ENCODE peak calls at places on chromosome 1, in seven cellular contexts. U is naive thymus-derived CD8-positive, alpha-beta T cell; T is stimulated activated naive CD8-positive, alpha-beta T cell treated with anti-CD3 and anti-CD28 coated beads, Interleukin-15, Interleukin-2, amounts not matched to agents 100 U/mL and 50 U/mL, for 24 hours; Z is left cardiac atrium; R is PC-3; L is body of pancreas; P is RWPE2. H is an unnamed sample.

GRCh38 chr1:46616277-46617107 is at the start of gene MOB3C:
- ATAC-seq in U (peak), T (peak), Z (peak), R (peak), L (peak), P (peak), H (peak)

GRCh38 chr1:928825-929661 is 5.3 kb downstream of the SAMD11 start:
- ATAC-seq in U (no peak), T (no peak), Z (no peak), R (no peak), L (no peak), P (no peak), H (no peak)

GRCh38 chr1:96559707-96560588 is 161.6 kb upstream of the PTBP2 start:
- ATAC-seq in U (no peak), T (no peak), Z (no peak), R (peak), L (no peak), P (peak), H (no peak)

GRCh38 chr1:193660428-193660827 is 474.0 kb upstream of the B3GALT2 start:
- ATAC-seq in U (no peak), T (no peak), Z (peak), R (no peak), L (no peak), P (no peak), H (no peak)

GRCh38 chr1:208107415-208107814 is 136.8 kb downstream of the PLXNA2 start:
- ATAC-seq in U (no peak), T (no peak), Z (peak), R (peak), L (no peak), P (no peak), H (peak)

GRCh38 chr1:184237588-184237987 is 149.2 kb upstream of the C1orf21 start:
- ATAC-seq in U (no peak), T (no peak), Z (no peak), R (no peak), L (no peak), P (no peak), H (no peak)

GRCh38 chr1:20322825-20323612 is 32.3 kb downstream of the VWA5B1 start:
- ATAC-seq in U (peak), T (peak), Z (no peak), R (no peak), L (no peak), P (no peak), H (no peak)

GRCh38 chr1:235527196-235527814 is 23.1 kb upstream of the B3GALNT2 start:
- ATAC-seq in U (no peak), T (no peak), Z (no peak), R (no peak), L (peak), P (no peak), H (no peak)

GRCh38 chr1:186983327-186983726 is 154.6 kb downstream of the PLA2G4A start:
- ATAC-seq in U (no peak), T (no peak), Z (peak), R (no peak), L (peak), P (no peak), H (peak)

GRCh38 chr1:29984544-29985375 is 738.6 kb downstream of the MATN1 start:
- ATAC-seq in U (no peak), T (peak), Z (peak), R (no peak), L (peak), P (no peak), H (no peak)

GRCh38 chr1:167546935-167547334 is 6.6 kb downstream of the CREG1 start:
- ATAC-seq in U (no peak), T (no peak), Z (no peak), R (no peak), L (no peak), P (no peak), H (no peak)

H was measured in SK-N-SH treated with all-trans-retinoic acid at 6 μM for 48 hours.